ENCODE peak calls at places on chromosome 12, in ten cellular contexts. M is psoas muscle, J is AG09309, Z is epithelial cell of esophagus, I is fibroblast of the aortic adventitia, E is dorsolateral prefrontal cortex, W is heart left ventricle, A is tibial nerve, N is foreskin fibroblast, L is fibroblast of lung. U is an unnamed sample.

GRCh38 chr12:111430418-111431353 is 25.0 kb downstream of the SH2B3 start:
- DNase-seq in J (no peak), I (no peak), L (no peak), E (no peak), W (no peak), N (no peak), A (no peak), M (no peak), Z (no peak), U (peak; percentile 53)

GRCh38 chr12:113413488-113413939 is 8.7 kb upstream of the SDSL start:
- DNase-seq in E (no peak), J (no peak), A (no peak), W (peak; percentile 51), Z (peak; percentile 30), M (no peak), I (peak; percentile 21), N (no peak), L (no peak), U (no peak)

GRCh38 chr12:97404549-97404948 is 58.1 kb upstream of the RMST start:
- DNase-seq in I (peak; percentile 1), M (no peak), E (no peak), W (no peak), A (peak; percentile 7), Z (peak; percentile 56), N (no peak), J (no peak), L (peak; percentile 39), U (no peak)

GRCh38 chr12:90028620-90029051 is 320.0 kb upstream of the ATP2B1 start:
- DNase-seq in L (peak; percentile 22), N (no peak), Z (peak; percentile 82), M (no peak), W (no peak), I (no peak), E (no peak), J (no peak), A (no peak), U (no peak)

GRCh38 chr12:116377194-116377735 is 99.8 kb upstream of the MED13L start:
- DNase-seq in E (no peak), N (no peak), Z (no peak), L (no peak), J (no peak), A (no peak), W (no peak), I (no peak), M (no peak), U (no peak)

GRCh38 chr12:1457901-1458300 is 136.5 kb downstream of the FBXL14 start:
- DNase-seq in J (peak; percentile 72), E (no peak), Z (peak; percentile 16), I (peak; percentile 92), A (no peak), M (peak; percentile 34), L (peak; percentile 95), W (peak; percentile 58), N (peak; percentile 95), U (no peak)

GRCh38 chr12:98002887-98003493 is 512.4 kb upstream of the TMPO start:
- DNase-seq in I (peak; percentile 1), N (no peak), A (peak; percentile 52), W (no peak), J (no peak), Z (peak; percentile 58), E (no peak), L (peak; percentile 16), M (no peak), U (no peak)

GRCh38 chr12:11607313-11608081 is 42.0 kb upstream of the ETV6 start:
- DNase-seq in W (no peak), A (no peak), N (no peak), I (peak; percentile 66), L (peak; percentile 76), J (peak; percentile 23), E (no peak), Z (no peak), M (no peak), U (no peak)

GRCh38 chr12:67991158-67991557 is 1.9 kb downstream of the IFNG-AS1 start:
- DNase-seq in N (no peak), E (no peak), I (no peak), J (no peak), L (no peak), A (no peak), Z (no peak), M (no peak), W (no peak), U (peak; percentile 16)

GRCh38 chr12:57815177-57816000 is 3.1 kb downstream of the AVIL start:
- DNase-seq in A (no peak), N (no peak), W (no peak), E (no peak), M (no peak), J (no peak), Z (peak; percentile 18), L (no peak), I (no peak), U (no peak)

DNA sequence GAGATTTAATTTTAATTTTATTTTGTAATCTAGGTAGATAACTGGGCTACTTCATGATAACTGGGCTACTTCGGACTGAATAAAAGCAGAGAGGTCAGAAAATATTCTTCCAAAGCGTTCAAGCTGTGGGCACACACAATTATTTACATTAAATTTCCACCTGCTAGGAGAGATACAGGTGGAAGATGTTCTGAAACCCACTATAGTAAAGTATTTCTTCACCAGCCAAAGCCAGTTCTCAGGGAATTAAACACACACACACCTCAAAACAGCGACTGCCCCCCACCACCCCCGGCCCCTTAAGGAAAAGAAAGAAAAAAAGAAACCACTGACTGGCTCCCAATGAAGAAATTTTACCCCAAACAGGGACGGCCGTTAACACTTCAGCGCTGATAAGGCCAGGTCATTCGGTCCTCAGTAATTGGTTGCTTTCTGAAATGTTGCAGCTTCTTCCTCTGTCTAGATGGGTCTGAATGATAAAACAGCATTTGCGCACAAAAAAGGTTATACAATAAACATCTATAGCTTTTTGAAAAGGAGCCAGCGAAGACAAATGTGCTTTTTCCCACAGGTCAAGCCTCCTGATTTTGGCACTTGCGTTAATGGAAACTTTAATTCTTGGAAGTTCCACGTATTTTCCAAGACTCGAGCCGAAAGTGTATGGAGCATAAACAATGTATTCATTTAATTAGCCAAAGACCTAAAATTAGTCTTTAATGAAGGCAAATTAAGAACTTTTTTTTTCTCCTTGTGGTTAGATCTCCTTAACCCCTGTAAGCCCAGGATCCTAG is 819 bp upstream of the KCNJ8 start:
- DNase-seq in J (no peak), I (no peak), M (no peak), A (no peak), L (no peak), W (no peak), E (no peak), N (no peak), Z (no peak), U (no peak)
- H3K4me3 ChIP-seq in J (peak overlapping the region; percentile 71), I (peak overlapping the region; percentile 73), M (peak overlapping the region; percentile 71), A (peak overlapping the region; percentile 67), L (peak overlapping the region; percentile 35), W (peak overlapping the region; percentile 68), E (peak overlapping the region; percentile 69), N (peak overlapping the region; percentile 60), Z (no peak overlapping the region), U (no peak overlapping the region)

GRCh38 chr12:74418573-74418972 is 119.1 kb upstream of the ATXN7L3B start:
- DNase-seq in Z (no peak), M (no peak), A (no peak), E (no peak), L (no peak), W (no peak), I (no peak), J (no peak), N (no peak), U (no peak)

GRCh38 chr12:74412607-74413230 is 124.9 kb upstream of the ATXN7L3B start:
- DNase-seq in L (peak; percentile 10), N (peak; percentile 0), M (no peak), I (peak; percentile 30), J (no peak), A (no peak), Z (peak; percentile 24), E (no peak), W (no peak), U (no peak)

DNA sequence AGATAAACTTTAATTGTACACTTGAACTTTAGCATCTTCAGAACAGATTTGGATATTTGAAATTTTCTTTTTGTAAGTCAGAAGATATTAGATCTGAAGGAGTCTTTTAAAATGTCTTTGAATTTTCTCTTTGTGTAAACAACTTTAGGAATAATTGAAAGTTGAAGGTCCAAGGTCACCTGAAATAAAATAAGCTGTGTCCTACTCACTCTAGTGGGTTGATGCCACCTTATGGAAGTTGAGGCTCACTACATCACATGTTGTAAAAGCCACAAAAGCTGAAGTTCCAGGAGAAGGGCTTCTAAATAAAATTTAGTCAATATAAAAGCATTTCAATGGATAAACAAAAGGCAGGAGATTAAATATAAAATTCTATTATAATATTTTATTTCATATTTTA is 122.0 kb upstream of the ATXN7L3B start:
- DNase-seq in L (peak; percentile 14), N (peak; percentile 0), W (no peak), I (peak; percentile 22), E (no peak), M (no peak), J (no peak), Z (peak; percentile 52), A (no peak), U (no peak)
- TF ChIP-seq CTCF in L (peak; percentile 67), N (peak; percentile 41), W (no peak), I (peak; percentile 58), E (peak; percentile 67), M (peak; percentile 14), J (peak; percentile 39), Z (peak; percentile 76), A (no peak), U (no peak)

DNA sequence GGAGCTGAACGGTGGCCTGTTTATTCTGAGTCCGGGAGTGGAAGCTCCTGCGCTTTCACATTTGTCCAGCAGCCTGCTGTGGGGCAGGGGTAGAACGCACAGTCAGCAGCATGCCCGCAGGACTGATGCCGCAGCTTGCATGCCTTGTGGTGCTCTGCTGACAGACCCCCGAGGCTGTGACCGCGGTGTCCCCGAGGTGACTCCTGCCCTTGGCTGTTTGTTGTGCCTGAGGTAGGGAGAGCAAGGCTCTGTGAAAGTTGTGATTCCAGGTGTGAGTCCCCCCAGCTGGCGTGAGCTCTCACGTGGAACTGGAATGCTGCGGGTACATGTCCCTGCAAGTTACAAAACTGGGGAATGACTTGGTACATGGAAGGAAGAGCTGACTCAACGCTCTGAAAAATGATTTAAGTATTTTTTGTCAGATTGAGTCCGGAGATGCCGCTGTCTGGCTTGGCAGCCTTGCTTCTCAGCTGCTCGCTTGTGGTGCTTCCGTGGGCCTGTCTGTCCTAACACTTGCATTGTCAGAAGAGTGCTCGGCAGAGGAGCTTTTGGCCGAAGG is 18.1 kb downstream of the MLXIP start:
- DNase-seq in I (peak; percentile 42), A (no peak), N (no peak), M (peak; percentile 66), W (peak; percentile 43), J (no peak), L (peak; percentile 82), E (no peak), Z (peak; percentile 97), U (no peak)
- H3K4me3 ChIP-seq in I (no peak overlapping the region), A (no peak overlapping the region), N (no peak overlapping the region), M (peak overlapping the region; percentile 44), W (no peak overlapping the region), J (no peak overlapping the region), L (no peak overlapping the region), E (no peak overlapping the region), Z (peak overlapping the region; percentile 35), U (no peak overlapping the region)

DNA sequence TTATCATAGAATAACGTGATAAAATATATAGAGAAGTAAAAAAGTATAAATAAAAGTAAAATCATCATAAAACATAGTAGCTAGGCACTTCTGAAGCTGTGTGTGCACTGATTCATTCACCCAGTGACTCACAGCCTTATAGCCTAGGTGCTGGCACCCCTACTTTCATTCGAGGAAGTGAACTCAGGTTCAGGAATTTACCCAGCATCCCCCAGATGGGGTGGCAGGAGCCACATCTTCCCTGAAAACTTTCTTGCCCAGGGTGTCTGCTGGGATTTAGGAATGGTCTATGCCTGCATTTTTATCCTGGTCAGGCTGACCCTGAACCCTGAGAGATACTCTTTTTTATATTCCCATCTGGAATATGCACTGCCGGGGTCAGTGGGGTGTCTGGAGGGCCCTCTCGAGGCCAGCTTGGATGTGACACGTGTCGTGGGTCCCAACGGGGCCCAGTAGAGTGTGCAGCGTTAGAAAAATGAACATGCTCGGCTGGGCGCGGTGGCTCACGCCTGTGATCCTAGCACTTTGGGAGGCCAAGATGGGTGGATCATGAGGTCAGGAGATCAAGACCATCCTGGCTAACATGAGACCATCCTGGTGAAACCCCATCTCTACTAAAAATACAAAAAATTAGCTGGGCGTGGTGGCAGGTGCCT is 75.8 kb downstream of the AACS start:
- DNase-seq in Z (peak; percentile 91), J (peak; percentile 23), I (peak; percentile 74), N (peak; percentile 78), M (no peak), W (peak; percentile 14), E (no peak), L (peak; percentile 86), A (no peak), U (no peak)
- TF ChIP-seq CTCF in Z (no peak), J (no peak), I (no peak), N (no peak), M (no peak), W (no peak), E (no peak), L (no peak), A (no peak), U (no peak)